ENCODE peak calls at places on chromosome X, in five cellular contexts. One of them, this sample, is unnamed.

GRCh38 chrX:66635360-66635759 is 3.5 kb downstream of the EDA2R start:
- DNase-seq in left lung: no peak
- DNase-seq in stomach: no peak
- DNase-seq in tibial nerve: no peak
- DNase-seq in brain microvascular endothelial cell: peak; percentile 66
- DNase-seq in this sample: no peak

GRCh38 chrX:97563531-97564133 is 679.9 kb downstream of the RPA4 start:
- DNase-seq in brain microvascular endothelial cell: peak; percentile 23
- DNase-seq in stomach: peak; percentile 31
- DNase-seq in tibial nerve: peak; percentile 7
- DNase-seq in left lung: peak; percentile 44
- DNase-seq in this sample: no peak

GRCh38 chrX:44093431-44093830 is 120.2 kb upstream of the NDP start:
- DNase-seq in brain microvascular endothelial cell: no peak
- DNase-seq in stomach: no peak
- DNase-seq in left lung: no peak
- DNase-seq in tibial nerve: no peak
- DNase-seq in this sample: no peak

GRCh38 chrX:43870758-43871419 is 11.4 kb downstream of the MAOB start:
- DNase-seq in left lung: no peak
- DNase-seq in tibial nerve: no peak
- DNase-seq in stomach: peak; percentile 40
- DNase-seq in brain microvascular endothelial cell: no peak
- DNase-seq in this sample: no peak

GRCh38 chrX:97211070-97211469 is 327.4 kb downstream of the RPA4 start:
- DNase-seq in stomach: no peak
- DNase-seq in tibial nerve: no peak
- DNase-seq in brain microvascular endothelial cell: no peak
- DNase-seq in left lung: no peak
- DNase-seq in this sample: no peak

GRCh38 chrX:77668391-77669237 is 117.4 kb downstream of the ATRX start:
- DNase-seq in left lung: no peak
- DNase-seq in stomach: no peak
- DNase-seq in brain microvascular endothelial cell: peak; percentile 11
- DNase-seq in tibial nerve: no peak
- DNase-seq in this sample: no peak

GRCh38 chrX:71095971-71096701 is 485 bp downstream of the FOXO4 start:
- DNase-seq in tibial nerve: peak; percentile 53
- DNase-seq in stomach: no peak
- DNase-seq in brain microvascular endothelial cell: no peak
- DNase-seq in left lung: no peak
- DNase-seq in this sample: no peak

GRCh38 chrX:34382416-34382815 is 250.3 kb upstream of the FAM47A start:
- DNase-seq in left lung: no peak
- DNase-seq in brain microvascular endothelial cell: peak; percentile 77
- DNase-seq in stomach: no peak
- DNase-seq in tibial nerve: no peak
- DNase-seq in this sample: no peak

GRCh38 chrX:103330601-103331397 is 760 bp downstream of the TCEAL7 start:
- DNase-seq in left lung: no peak
- DNase-seq in tibial nerve: no peak
- DNase-seq in stomach: no peak
- DNase-seq in brain microvascular endothelial cell: no peak
- DNase-seq in this sample: no peak

GRCh38 chrX:12867746-12868145 is 874 bp downstream of the TLR7 start:
- DNase-seq in brain microvascular endothelial cell: no peak
- DNase-seq in stomach: no peak
- DNase-seq in left lung: no peak
- DNase-seq in tibial nerve: no peak
- DNase-seq in this sample: no peak

GRCh38 chrX:87582453-87582852 is 64.9 kb downstream of the KLHL4 start:
- DNase-seq in tibial nerve: no peak
- DNase-seq in brain microvascular endothelial cell: no peak
- DNase-seq in stomach: no peak
- DNase-seq in left lung: no peak
- DNase-seq in this sample: no peak

GRCh38 chrX:25017667-25018247 is 2.0 kb upstream of the ARX start:
- DNase-seq in stomach: no peak
- DNase-seq in tibial nerve: no peak
- DNase-seq in brain microvascular endothelial cell: no peak
- DNase-seq in left lung: no peak
- DNase-seq in this sample: no peak

GRCh38 chrX:31580726-31581125 is 508.9 kb upstream of the FTHL17 start:
- DNase-seq in tibial nerve: no peak
- DNase-seq in stomach: no peak
- DNase-seq in brain microvascular endothelial cell: peak; percentile 7
- DNase-seq in left lung: no peak
- DNase-seq in this sample: no peak

GRCh38 chrX:47637546-47638195 is 7.9 kb upstream of the CFP start:
- DNase-seq in tibial nerve: no peak
- DNase-seq in brain microvascular endothelial cell: no peak
- DNase-seq in left lung: peak; percentile 78
- DNase-seq in stomach: peak; percentile 37
- DNase-seq in this sample: no peak

GRCh38 chrX:129930941-129931410 is 25.0 kb downstream of the UTP14A start:
- DNase-seq in stomach: no peak
- DNase-seq in left lung: no peak
- DNase-seq in brain microvascular endothelial cell: no peak
- DNase-seq in tibial nerve: no peak
- DNase-seq in this sample: no peak

GRCh38 chrX:118066867-118067515 is 49.6 kb downstream of the KLHL13 start:
- DNase-seq in stomach: no peak
- DNase-seq in brain microvascular endothelial cell: no peak
- DNase-seq in left lung: no peak
- DNase-seq in tibial nerve: no peak
- DNase-seq in this sample: no peak

GRCh38 chrX:151750511-151750910 is 16.0 kb downstream of the CNGA2 start:
- DNase-seq in brain microvascular endothelial cell: no peak
- DNase-seq in stomach: no peak
- DNase-seq in left lung: no peak
- DNase-seq in tibial nerve: no peak
- DNase-seq in this sample: no peak

GRCh38 chrX:22950278-22951266 is 49.2 kb upstream of the DDX53 start:
- DNase-seq in brain microvascular endothelial cell: peak; percentile 88
- DNase-seq in stomach: no peak
- DNase-seq in left lung: peak; percentile 40
- DNase-seq in tibial nerve: no peak
- DNase-seq in this sample: no peak

GRCh38 chrX:10482262-10482661 is 138.1 kb downstream of the MID1 start:
- DNase-seq in brain microvascular endothelial cell: no peak
- DNase-seq in stomach: no peak
- DNase-seq in tibial nerve: peak; percentile 5
- DNase-seq in left lung: no peak
- DNase-seq in this sample: no peak

GRCh38 chrX:45110494-45110893 is 90.2 kb downstream of the DIPK2B start:
- DNase-seq in tibial nerve: no peak
- DNase-seq in brain microvascular endothelial cell: no peak
- DNase-seq in left lung: no peak
- DNase-seq in stomach: no peak
- DNase-seq in this sample: no peak
- H3K36me3 ChIP-seq in tibial nerve: no peaks in the 10 kb centered on the region
- H3K36me3 ChIP-seq in brain microvascular endothelial cell: peaks cover 6% of the 10 kb centered on the region
- H3K36me3 ChIP-seq in left lung: no peaks in the 10 kb centered on the region
- H3K36me3 ChIP-seq in stomach: peaks cover 31% of the 10 kb centered on the region
- H3K36me3 ChIP-seq in this sample: peaks cover 5% of the 10 kb centered on the region

GRCh38 chrX:38335382-38335781 is 8.1 kb upstream of the RPGR start:
- DNase-seq in stomach: no peak
- DNase-seq in brain microvascular endothelial cell: no peak
- DNase-seq in left lung: no peak
- DNase-seq in tibial nerve: no peak
- DNase-seq in this sample: no peak
- TF ChIP-seq CTCF in stomach: no peak
- TF ChIP-seq CTCF in brain microvascular endothelial cell: peak; percentile 47
- TF ChIP-seq CTCF in left lung: no peak
- TF ChIP-seq CTCF in tibial nerve: no peak
- TF ChIP-seq CTCF in this sample: no peak

GRCh38 chrX:1398431-1399340 is 6.8 kb upstream of the SLC25A6 start:
- DNase-seq in left lung: no peak
- DNase-seq in brain microvascular endothelial cell: no peak
- DNase-seq in tibial nerve: no peak
- DNase-seq in stomach: no peak
- DNase-seq in this sample: no peak
- H3K27ac ChIP-seq in left lung: no peak overlapping the region
- H3K27ac ChIP-seq in brain microvascular endothelial cell: no peak overlapping the region
- H3K27ac ChIP-seq in tibial nerve: no peak overlapping the region
- H3K27ac ChIP-seq in stomach: no peak overlapping the region
- H3K27ac ChIP-seq in this sample: no peak overlapping the region

GRCh38 chrX:53224860-53225797 is at the start of gene KDM5C:
- DNase-seq in stomach: peak; percentile 95
- DNase-seq in brain microvascular endothelial cell: peak; percentile 91
- DNase-seq in left lung: peak; percentile 95
- DNase-seq in tibial nerve: peak; percentile 74
- DNase-seq in this sample: peak; percentile 89

GRCh38 chrX:53230116-53230515 is 5.1 kb upstream of the KDM5C start:
- DNase-seq in stomach: no peak
- DNase-seq in tibial nerve: no peak
- DNase-seq in brain microvascular endothelial cell: no peak
- DNase-seq in left lung: no peak
- DNase-seq in this sample: no peak

GRCh38 chrX:53227224-53227765 is 2.3 kb upstream of the KDM5C start:
- DNase-seq in tibial nerve: no peak
- DNase-seq in stomach: no peak
- DNase-seq in brain microvascular endothelial cell: no peak
- DNase-seq in left lung: no peak
- DNase-seq in this sample: no peak

GRCh38 chrX:53223068-53223693 is 1.8 kb downstream of the KDM5C start:
- DNase-seq in brain microvascular endothelial cell: no peak
- DNase-seq in stomach: no peak
- DNase-seq in left lung: peak; percentile 49
- DNase-seq in tibial nerve: no peak
- DNase-seq in this sample: no peak

GRCh38 chrX:53223955-53224859 is 800 bp downstream of the KDM5C start:
- DNase-seq in stomach: no peak
- DNase-seq in brain microvascular endothelial cell: peak; percentile 33
- DNase-seq in left lung: no peak
- DNase-seq in tibial nerve: no peak
- DNase-seq in this sample: peak; percentile 18
- H3K36me3 ChIP-seq in stomach: peaks cover 20% of the 10 kb centered on the region
- H3K36me3 ChIP-seq in brain microvascular endothelial cell: peaks cover 19% of the 10 kb centered on the region
- H3K36me3 ChIP-seq in left lung: no peaks in the 10 kb centered on the region
- H3K36me3 ChIP-seq in tibial nerve: no peaks in the 10 kb centered on the region
- H3K36me3 ChIP-seq in this sample: no peaks in the 10 kb centered on the region

GRCh38 chrX:115968436-115969252 is 201.9 kb upstream of the AGTR2 start:
- DNase-seq in tibial nerve: peak; percentile 5
- DNase-seq in left lung: no peak
- DNase-seq in brain microvascular endothelial cell: no peak
- DNase-seq in stomach: no peak
- DNase-seq in this sample: peak; percentile 37
- TF ChIP-seq CTCF in tibial nerve: no peak
- TF ChIP-seq CTCF in left lung: no peak
- TF ChIP-seq CTCF in brain microvascular endothelial cell: peak; percentile 25
- TF ChIP-seq CTCF in stomach: no peak
- TF ChIP-seq CTCF in this sample: no peak

DNA sequence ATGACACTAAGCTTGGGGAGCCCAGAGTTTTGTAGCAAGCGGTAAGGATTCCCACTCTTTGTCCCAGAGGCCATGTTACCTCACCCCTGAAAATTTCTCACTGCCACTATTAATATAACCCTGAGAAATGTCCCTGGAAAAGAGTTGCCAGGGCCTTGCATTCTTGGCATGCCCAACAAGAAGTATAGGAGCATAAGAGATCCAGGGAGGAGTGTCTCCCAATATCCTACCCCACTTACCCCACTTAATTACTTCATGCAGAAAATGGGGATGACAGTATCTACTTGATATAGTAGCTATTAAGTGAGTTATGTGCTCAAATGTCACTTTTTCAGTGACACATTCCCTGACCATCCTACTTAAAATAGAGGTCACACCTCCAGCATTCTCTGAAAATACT is 120.5 kb upstream of the C1GALT1C1 start:
- DNase-seq in left lung: no peak
- DNase-seq in stomach: no peak
- DNase-seq in tibial nerve: no peak
- DNase-seq in brain microvascular endothelial cell: no peak
- DNase-seq in this sample: no peak
- H3K27ac ChIP-seq in left lung: no peak overlapping the region
- H3K27ac ChIP-seq in stomach: no peak overlapping the region
- H3K27ac ChIP-seq in tibial nerve: no peak overlapping the region
- H3K27ac ChIP-seq in brain microvascular endothelial cell: no peak overlapping the region
- H3K27ac ChIP-seq in this sample: no peak overlapping the region

This sample was measured in breast epithelium.